ENCODE peak calls at places on chromosomes 1 and 21, in eight cellular contexts. H, W, C, R, D, P, K and X are unnamed samples.

GRCh38 chr1:100528861-100529260 is 9.1 kb upstream of the GPR88 start:
- DNase-seq in H (no peak), W (no peak), C (no peak), R (no peak), D (no peak), P (no peak), K (no peak), X (peak)

GRCh38 chr1:45365051-45365450 is 24.8 kb upstream of the MUTYH start:
- DNase-seq in H (no peak), W (no peak), C (no peak), R (no peak), D (no peak), P (no peak), K (no peak), X (no peak)

GRCh38 chr1:160781914-160782689 is 13.9 kb upstream of the LY9 start:
- DNase-seq in H (no peak), W (no peak), C (peak), R (no peak), D (peak), P (no peak), K (no peak), X (no peak)

GRCh38 chr21:32257952-32258785 is 20.7 kb downstream of the MIS18A start:
- DNase-seq in H (peak), W (peak), C (peak), R (peak), D (peak), P (peak), K (peak), X (peak)

GRCh38 chr1:168465942-168466702 is 77.7 kb downstream of the XCL2 start:
- DNase-seq in H (peak), W (peak), C (no peak), R (peak), D (no peak), P (peak), K (no peak), X (peak)

GRCh38 chr1:81717230-81717629 is 83.5 kb upstream of the ADGRL2 start:
- DNase-seq in H (no peak), W (no peak), C (no peak), R (no peak), D (no peak), P (peak), K (no peak), X (no peak)

GRCh38 chr1:222266223-222267215 is 281.4 kb downstream of the HHIPL2 start:
- DNase-seq in H (no peak), W (no peak), C (no peak), R (no peak), D (no peak), P (no peak), K (no peak), X (no peak)

GRCh38 chr1:26771643-26772321 is 16.0 kb upstream of the PIGV start:
- DNase-seq in H (no peak), W (no peak), C (no peak), R (no peak), D (no peak), P (peak), K (no peak), X (peak)

GRCh38 chr1:171583581-171584194 is 38.4 kb upstream of the MYOCOS start:
- DNase-seq in H (no peak), W (no peak), C (no peak), R (no peak), D (no peak), P (no peak), K (no peak), X (no peak)

GRCh38 chr21:44742418-44743153 is 31.2 kb upstream of the TSPEAR start:
- DNase-seq in H (no peak), W (no peak), C (no peak), R (no peak), D (peak), P (peak), K (no peak), X (no peak)

GRCh38 chr1:38088366-38088765 is 41.8 kb upstream of the POU3F1 start:
- DNase-seq in H (no peak), W (no peak), C (no peak), R (no peak), D (no peak), P (no peak), K (no peak), X (no peak)

GRCh38 chr1:184296466-184297243 is 90.2 kb upstream of the C1orf21 start:
- DNase-seq in H (peak), W (peak), C (peak), R (peak), D (no peak), P (peak), K (peak), X (peak)

GRCh38 chr21:45844181-45844580 is 137.4 kb upstream of the COL6A1 start:
- DNase-seq in H (no peak), W (peak), C (no peak), R (no peak), D (no peak), P (no peak), K (peak), X (no peak)

GRCh38 chr1:237171564-237172485 is 129.8 kb downstream of the RYR2 start:
- DNase-seq in H (no peak), W (no peak), C (no peak), R (no peak), D (no peak), P (no peak), K (no peak), X (peak)

GRCh38 chr1:90826024-90826423 is 108.9 kb upstream of the BARHL2 start:
- DNase-seq in H (no peak), W (no peak), C (no peak), R (no peak), D (no peak), P (no peak), K (no peak), X (no peak)

GRCh38 chr21:44703731-44704635 is 7.0 kb downstream of the KRTAP10-12 start:
- DNase-seq in H (no peak), W (no peak), C (peak), R (no peak), D (no peak), P (no peak), K (no peak), X (no peak)

GRCh38 chr1:44422161-44422560 is 17.1 kb downstream of the RNF220 start:
- DNase-seq in H (peak), W (no peak), C (no peak), R (no peak), D (no peak), P (no peak), K (no peak), X (no peak)

GRCh38 chr1:24535778-24536177 is 20.1 kb upstream of the NCMAP start:
- DNase-seq in H (no peak), W (no peak), C (no peak), R (no peak), D (no peak), P (no peak), K (no peak), X (no peak)
- H3K4me3 ChIP-seq in H (no peak), W (no peak), C (no peak), R (no peak), D (peak), P (no peak), K (no peak), X (no peak)

DNA sequence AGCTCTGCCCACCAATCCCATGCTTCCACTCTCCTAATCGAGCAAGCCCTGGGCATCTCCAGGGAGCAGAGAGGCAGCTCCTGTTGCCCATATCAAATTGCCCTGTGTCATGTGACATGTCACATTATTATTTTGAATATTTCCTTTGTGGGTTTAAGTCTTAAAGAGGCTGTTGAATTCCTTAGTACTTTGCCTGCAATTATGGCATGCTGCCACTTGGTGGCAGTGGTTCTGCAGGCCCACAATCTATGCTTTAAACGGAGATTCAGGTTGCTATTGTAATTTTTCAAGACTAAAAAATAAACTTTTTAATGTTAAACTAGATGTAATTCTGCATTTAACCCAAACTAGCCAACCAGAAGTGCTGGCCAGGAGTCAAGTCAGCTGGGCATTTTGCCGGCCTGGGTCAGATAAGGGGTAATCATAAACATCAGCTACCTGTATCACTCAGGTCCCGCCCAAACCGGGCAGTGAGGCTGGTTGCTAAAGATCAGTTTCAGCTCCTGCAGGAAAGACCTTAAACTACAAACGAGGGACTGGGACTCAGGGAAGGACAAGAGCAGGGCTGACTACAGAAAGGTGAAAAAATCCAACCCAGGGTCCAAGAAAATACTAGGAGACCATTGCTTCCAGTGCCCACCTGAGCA is 37.3 kb upstream of the ARHGEF16 start:
- DNase-seq in H (no peak), W (no peak), C (no peak), R (no peak), D (no peak), P (no peak), K (no peak), X (no peak)
- TF ChIP-seq CTCF in H (peak), W (no peak), C (no peak), R (peak), D (peak), P (no peak), K (no peak), X (no peak)

DNA sequence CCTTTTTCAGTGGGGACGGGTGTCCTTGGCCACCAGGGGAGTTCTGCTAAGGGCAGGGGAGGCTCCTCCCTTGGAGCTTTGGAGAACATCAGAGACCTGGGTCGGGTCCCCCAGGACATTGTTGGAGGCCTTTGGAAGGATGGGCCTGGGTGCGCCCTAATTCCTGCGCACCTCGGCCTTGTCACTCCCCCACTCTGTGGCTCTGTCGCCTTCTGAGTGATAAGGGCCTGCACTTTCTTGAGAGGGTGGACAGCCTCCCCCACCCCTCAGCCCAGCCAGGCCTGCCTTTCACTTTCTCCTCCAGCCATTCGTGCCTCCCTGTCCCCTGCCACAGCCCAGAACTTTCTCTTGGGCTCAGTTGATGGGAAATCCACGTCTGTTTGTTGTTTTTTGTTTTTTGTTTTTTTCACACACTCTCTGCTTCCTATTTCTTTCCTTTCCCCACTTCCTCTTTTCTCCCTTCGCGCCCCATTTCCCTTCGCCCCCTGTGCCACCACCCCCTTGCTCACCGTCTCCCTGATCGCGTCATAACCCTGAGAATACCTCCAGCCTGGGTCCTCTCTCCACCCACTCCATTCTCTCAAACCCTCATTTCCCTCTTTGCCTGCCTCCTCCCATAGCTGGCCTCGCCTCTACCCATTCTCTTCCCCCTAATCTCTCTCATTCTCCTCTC is 85.6 kb downstream of the PAX7 start:
- DNase-seq in H (no peak), W (no peak), C (no peak), R (no peak), D (no peak), P (no peak), K (no peak), X (no peak)
- H3K4me3 ChIP-seq in H (no peak), W (no peak), C (no peak), R (no peak), D (no peak), P (no peak), K (no peak), X (no peak)

DNA sequence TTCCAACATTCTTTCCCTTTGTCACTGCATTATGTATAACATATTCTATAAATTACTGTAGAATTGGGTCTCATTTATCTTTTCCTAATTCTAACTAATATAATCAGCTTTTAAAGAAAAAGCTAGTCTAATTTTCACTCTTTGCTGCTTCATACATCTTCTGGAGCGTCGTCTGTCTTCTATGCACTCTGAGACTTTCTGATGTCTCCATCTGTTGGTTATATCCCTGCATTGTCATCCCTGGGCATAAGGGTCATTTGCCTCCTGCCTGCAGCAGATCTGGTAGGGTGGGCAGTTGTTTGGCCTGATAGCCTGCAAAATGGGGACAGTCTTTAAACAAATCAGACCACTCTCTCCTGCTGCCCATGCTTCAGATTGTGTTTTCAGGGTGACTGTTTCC is 40.8 kb upstream of the DYNLT5 start:
- DNase-seq in H (no peak), W (no peak), C (no peak), R (no peak), D (no peak), P (peak), K (no peak), X (no peak)
- TF ChIP-seq CTCF in H (no peak), W (no peak), C (no peak), R (peak), D (peak), P (peak), K (no peak), X (peak)

GRCh38 chr1:73886721-73887120 is 311.3 kb downstream of the LRRIQ3 start:
- DNase-seq in H (no peak), W (no peak), C (no peak), R (no peak), D (no peak), P (no peak), K (no peak), X (no peak)
- H3K4me3 ChIP-seq in H (no peak), W (no peak), C (no peak), R (no peak), D (no peak), P (no peak), K (no peak), X (no peak)

DNA sequence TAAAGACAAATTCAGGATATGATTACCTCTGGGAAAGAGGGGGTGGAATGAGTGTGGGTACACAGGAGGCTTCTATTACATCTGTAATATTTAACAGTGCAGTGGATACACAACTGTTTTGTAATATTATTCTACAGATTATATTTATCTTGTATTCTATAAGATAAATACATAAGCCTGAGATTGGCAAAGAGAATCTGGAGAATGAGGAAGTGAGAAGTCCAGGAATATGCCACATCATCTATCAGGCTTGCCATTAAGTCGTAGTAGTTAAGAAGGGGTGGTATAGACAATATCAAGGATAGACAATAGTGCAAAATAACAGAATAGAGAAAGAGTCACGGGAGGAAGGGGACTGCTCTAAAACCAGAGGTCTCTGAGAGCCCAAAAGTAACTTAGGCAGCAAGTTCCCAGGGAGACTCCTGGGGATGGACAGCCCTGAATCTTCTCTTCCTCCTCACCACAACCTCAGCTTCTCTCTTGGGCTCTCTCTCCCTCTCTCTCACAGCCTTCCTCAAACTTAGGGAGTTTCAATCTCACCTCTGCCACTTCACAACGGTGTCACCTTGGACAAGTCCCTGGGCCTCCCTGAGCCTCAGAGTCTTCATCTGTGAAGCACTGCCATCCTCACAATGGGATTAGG is 14.0 kb upstream of the PTAFR start:
- DNase-seq in H (no peak), W (no peak), C (no peak), R (no peak), D (no peak), P (peak), K (no peak), X (no peak)
- TF ChIP-seq CTCF in H (no peak), W (no peak), C (no peak), R (no peak), D (no peak), P (no peak), K (no peak), X (no peak)

DNA sequence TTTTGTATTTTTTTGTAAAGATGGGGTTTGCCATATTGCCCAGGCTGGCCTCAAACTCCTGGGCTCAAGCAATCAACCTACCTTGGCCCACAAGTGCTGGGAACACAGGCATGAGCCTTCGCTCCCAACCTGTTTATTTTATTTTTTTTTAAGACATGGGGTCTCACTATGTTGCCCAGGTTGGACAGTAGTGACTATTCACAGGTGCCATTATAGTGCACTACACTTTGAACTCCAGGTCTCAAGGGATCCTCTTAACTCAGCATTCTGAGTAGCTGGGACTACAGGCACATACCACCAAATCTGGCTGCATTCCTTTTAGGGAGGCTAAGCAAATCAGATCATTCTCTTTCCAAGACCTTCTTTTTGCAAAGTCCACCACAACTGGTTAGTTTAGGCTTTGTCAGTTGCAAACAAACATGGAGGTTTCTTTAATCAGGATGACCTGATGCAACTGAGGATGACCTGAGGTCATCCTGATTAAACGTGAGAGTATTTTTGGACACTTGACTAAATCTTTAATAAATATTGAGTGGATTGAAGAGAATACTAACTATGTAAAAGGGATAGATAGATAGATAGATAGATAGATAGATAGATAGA is 30.0 kb upstream of the RALGPS2 start:
- DNase-seq in H (no peak), W (no peak), C (no peak), R (no peak), D (no peak), P (no peak), K (no peak), X (no peak)
- H3K4me3 ChIP-seq in H (no peak), W (no peak), C (no peak), R (no peak), D (no peak), P (no peak), K (no peak), X (no peak)

DNA sequence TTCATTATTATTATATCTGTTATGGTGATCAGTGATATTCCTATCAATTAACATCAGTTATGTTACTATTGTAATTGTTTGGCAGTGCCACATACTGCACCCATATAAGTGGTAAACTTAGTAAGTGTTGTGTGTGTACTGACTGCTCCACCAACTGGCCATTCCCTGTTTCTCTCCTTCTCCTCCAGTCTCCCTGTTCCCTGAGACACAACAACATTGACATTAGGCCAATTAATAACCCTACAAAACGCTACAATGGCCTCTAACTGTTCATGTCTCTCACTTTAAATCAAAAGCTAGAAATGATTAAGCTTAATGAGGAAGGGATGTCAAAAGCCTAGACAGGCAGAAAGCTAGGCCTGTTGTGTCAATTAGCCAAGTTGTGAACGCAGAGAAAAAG is 6.6 kb upstream of the THRAP3 start:
- DNase-seq in H (no peak), W (no peak), C (no peak), R (no peak), D (no peak), P (peak), K (no peak), X (no peak)
- TF ChIP-seq CTCF in H (peak), W (no peak), C (no peak), R (no peak), D (peak), P (peak), K (peak), X (peak)

DNA sequence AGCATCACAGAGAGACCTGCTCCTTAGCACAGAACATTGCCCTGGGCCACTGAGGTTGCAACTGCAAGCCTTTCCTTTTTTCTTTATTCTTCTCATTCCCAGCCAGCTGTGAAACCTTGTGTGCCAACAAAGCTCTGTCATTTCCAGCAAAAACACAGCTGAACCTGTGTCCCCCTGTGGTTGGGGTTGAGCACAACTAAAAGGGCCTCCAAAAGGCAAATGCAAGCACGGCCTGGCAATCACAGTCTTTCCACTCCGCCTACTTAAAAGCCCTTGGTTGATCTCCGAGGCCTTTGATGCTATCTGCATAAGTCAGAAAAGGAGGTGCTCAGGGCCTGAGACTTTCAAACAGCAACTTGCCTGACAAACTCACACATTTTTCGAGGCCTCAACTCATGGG is 32.7 kb downstream of the SUSD4 start:
- DNase-seq in H (no peak), W (no peak), C (peak), R (no peak), D (no peak), P (no peak), K (no peak), X (peak)
- H3K4me3 ChIP-seq in H (no peak), W (no peak), C (no peak), R (no peak), D (no peak), P (no peak), K (no peak), X (no peak)